ENCODE peak calls at places on chromosomes 3 and 15, in five cellular contexts. M, Q, P, J and X are unnamed samples.

GRCh38 chr15:35000511-35000910 is 12.4 kb upstream of the ZNF770 start:
- DNase-seq in M (peak), Q (no peak), P (peak), J (no peak), X (peak)

GRCh38 chr3:20340324-20340928 is 154.4 kb upstream of the SGO1 start:
- DNase-seq in M (peak), Q (peak), P (peak), J (peak), X (peak)

GRCh38 chr3:69558912-69559311 is 173.0 kb upstream of the FRMD4B start:
- DNase-seq in M (no peak), Q (no peak), P (no peak), J (no peak), X (peak)

GRCh38 chr3:52319921-52320595 is 3.9 kb downstream of the DNAH1 start:
- DNase-seq in M (no peak), Q (no peak), P (no peak), J (peak), X (no peak)

GRCh38 chr3:106323586-106323985 is 454.8 kb upstream of the CBLB start:
- DNase-seq in M (no peak), Q (no peak), P (peak), J (no peak), X (no peak)

GRCh38 chr15:60006203-60006782 is 2.2 kb downstream of the FOXB1 start:
- DNase-seq in M (no peak), Q (peak), P (no peak), J (no peak), X (no peak)

GRCh38 chr15:83733206-83733605 is 79.3 kb downstream of the ADAMTSL3 start:
- DNase-seq in M (peak), Q (peak), P (peak), J (no peak), X (peak)

GRCh38 chr15:74322558-74323180 is 44.8 kb downstream of the CYP11A1 start:
- DNase-seq in M (peak), Q (peak), P (no peak), J (peak), X (peak)

GRCh38 chr3:55494976-55495375 is 7.9 kb upstream of the WNT5A start:
- DNase-seq in M (no peak), Q (no peak), P (no peak), J (no peak), X (no peak)

GRCh38 chr15:68993276-68993675 is 21.2 kb upstream of the NOX5 start:
- DNase-seq in M (no peak), Q (no peak), P (peak), J (no peak), X (no peak)

GRCh38 chr3:171556574-171557145 is 96.5 kb upstream of the TNIK start:
- DNase-seq in M (no peak), Q (no peak), P (peak), J (no peak), X (no peak)

GRCh38 chr3:72345980-72346379 is 502.3 kb downstream of the SHQ1 start:
- DNase-seq in M (no peak), Q (no peak), P (no peak), J (no peak), X (no peak)

GRCh38 chr15:36186376-36186775 is 393.1 kb upstream of the CDIN1 start:
- DNase-seq in M (no peak), Q (peak), P (no peak), J (no peak), X (no peak)

GRCh38 chr15:81929557-81929956 is 116.3 kb downstream of the MEX3B start:
- DNase-seq in M (no peak), Q (no peak), P (no peak), J (no peak), X (no peak)

GRCh38 chr15:55588070-55588817 is at the start of gene PYGO1:
- DNase-seq in M (peak), Q (peak), P (peak), J (peak), X (peak)

GRCh38 chr3:153469162-153469561 is 307.1 kb downstream of the RAP2B start:
- DNase-seq in M (no peak), Q (no peak), P (no peak), J (no peak), X (no peak)

GRCh38 chr3:170128977-170129431 is 52.5 kb downstream of the PHC3 start:
- DNase-seq in M (no peak), Q (peak), P (peak), J (no peak), X (peak)

GRCh38 chr3:29481969-29482767 is 201.3 kb downstream of the RBMS3 start:
- DNase-seq in M (no peak), Q (no peak), P (no peak), J (no peak), X (no peak)

GRCh38 chr15:85479071-85479647 is 98.8 kb downstream of the AKAP13 start:
- DNase-seq in M (no peak), Q (peak), P (peak), J (no peak), X (peak)

GRCh38 chr3:165607221-165607620 is 230.0 kb downstream of the BCHE start:
- DNase-seq in M (no peak), Q (no peak), P (no peak), J (no peak), X (no peak)

GRCh38 chr3:65551945-65552344 is 486.8 kb downstream of the MAGI1 start:
- DNase-seq in M (no peak), Q (no peak), P (no peak), J (no peak), X (no peak)

GRCh38 chr15:48796521-48796920 is 14.3 kb downstream of the CEP152 start:
- DNase-seq in M (no peak), Q (no peak), P (no peak), J (no peak), X (no peak)

GRCh38 chr3:4394048-4394447 is 73.0 kb downstream of the SUMF1 start:
- DNase-seq in M (no peak), Q (peak), P (peak), J (no peak), X (peak)

GRCh38 chr3:172209333-172210321 is 170.2 kb downstream of the FNDC3B start:
- DNase-seq in M (no peak), Q (no peak), P (no peak), J (peak), X (no peak)

GRCh38 chr3:94176886-94177285 is 114.0 kb downstream of the NSUN3 start:
- DNase-seq in M (no peak), Q (no peak), P (no peak), J (no peak), X (peak)

GRCh38 chr3:101988591-101988990 is 139.3 kb downstream of the NFKBIZ start:
- DNase-seq in M (no peak), Q (no peak), P (no peak), J (no peak), X (peak)

GRCh38 chr3:32334675-32335074 is 57.0 kb upstream of the CMTM7 start:
- DNase-seq in M (no peak), Q (no peak), P (no peak), J (no peak), X (no peak)

GRCh38 chr3:26931891-26932290 is 309.3 kb downstream of the LRRC3B start:
- DNase-seq in M (no peak), Q (no peak), P (no peak), J (no peak), X (no peak)

GRCh38 chr3:123090700-123091585 is 24.1 kb downstream of the PDIA5 start:
- DNase-seq in M (no peak), Q (peak), P (no peak), J (no peak), X (no peak)

GRCh38 chr3:122458992-122459391 is 43.1 kb upstream of the WDR5B start:
- DNase-seq in M (no peak), Q (peak), P (peak), J (no peak), X (peak)

GRCh38 chr15:40112789-40113188 is 4.1 kb upstream of the BMF start:
- DNase-seq in M (no peak), Q (no peak), P (no peak), J (no peak), X (no peak)

GRCh38 chr15:40115670-40116093 is 7.0 kb upstream of the BMF start:
- DNase-seq in M (no peak), Q (no peak), P (no peak), J (no peak), X (no peak)

GRCh38 chr15:40114218-40114617 is 5.5 kb upstream of the BMF start:
- DNase-seq in M (no peak), Q (no peak), P (no peak), J (no peak), X (no peak)

GRCh38 chr15:40122239-40122638 is 13.6 kb upstream of the BMF start:
- DNase-seq in M (no peak), Q (no peak), P (no peak), J (no peak), X (no peak)

DNA sequence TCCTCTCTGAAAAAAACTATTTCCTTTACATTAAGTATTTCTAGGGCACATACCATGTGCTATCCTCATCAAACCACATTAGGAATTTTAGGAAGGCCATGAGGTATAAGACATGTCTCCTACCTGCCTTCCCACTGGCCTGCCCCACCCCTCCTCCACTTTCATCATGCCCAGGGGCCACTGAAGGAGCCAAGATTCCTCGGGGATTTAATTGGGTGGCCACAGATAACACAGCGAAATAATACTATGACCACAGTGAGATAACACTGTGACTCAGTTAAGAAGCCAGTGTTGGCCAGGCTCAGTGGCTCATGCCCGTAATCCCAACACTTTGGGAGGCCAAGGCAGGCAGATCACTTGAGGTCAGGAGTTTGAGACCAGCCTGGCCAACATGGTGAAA is 9.8 kb upstream of the BMF start:
- DNase-seq in M (no peak), Q (no peak), P (peak), J (no peak), X (no peak)
- H3K4me3 ChIP-seq in M (no peak), Q (no peak), P (no peak), J (no peak), X (no peak)

GRCh38 chr3:109018828-109019227 is 65.1 kb upstream of the GUCA1C start:
- DNase-seq in M (no peak), Q (no peak), P (no peak), J (no peak), X (no peak)
- TF ChIP-seq CTCF in M (peak), Q (no peak), P (no peak), J (no peak), X (no peak)

GRCh38 chr3:151191095-151191494 is 11.9 kb downstream of the GPR171 start:
- DNase-seq in M (no peak), Q (no peak), P (no peak), J (no peak), X (no peak)
- H3K4me3 ChIP-seq in M (no peak), Q (no peak), P (no peak), J (no peak), X (no peak)

GRCh38 chr3:168426196-168426595 is 330.5 kb upstream of the GOLIM4 start:
- DNase-seq in M (no peak), Q (peak), P (peak), J (no peak), X (peak)
- TF ChIP-seq CTCF in M (no peak), Q (no peak), P (no peak), J (no peak), X (no peak)

DNA sequence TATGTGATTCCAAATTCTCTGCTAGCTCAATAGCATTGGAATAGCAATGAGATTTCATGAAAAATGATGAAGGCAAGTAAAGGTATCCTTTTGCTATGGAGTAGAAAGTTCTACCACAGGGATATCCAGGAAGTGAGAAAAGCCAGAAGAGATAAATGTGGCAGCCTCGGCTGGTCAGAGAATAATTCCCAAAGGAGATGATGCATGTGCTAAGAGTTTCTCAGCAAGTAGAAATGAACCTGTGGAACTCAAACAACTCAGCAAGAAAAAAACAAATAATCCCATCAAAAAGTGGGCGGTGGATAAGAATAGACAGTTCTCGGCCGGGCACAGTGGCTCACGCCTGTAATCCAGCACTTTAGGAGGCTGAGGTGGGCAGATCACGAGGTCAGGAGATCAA is 38.2 kb downstream of the ALS2CL start:
- DNase-seq in M (no peak), Q (no peak), P (no peak), J (no peak), X (peak)
- H3K4me3 ChIP-seq in M (no peak), Q (no peak), P (no peak), J (no peak), X (no peak)

DNA sequence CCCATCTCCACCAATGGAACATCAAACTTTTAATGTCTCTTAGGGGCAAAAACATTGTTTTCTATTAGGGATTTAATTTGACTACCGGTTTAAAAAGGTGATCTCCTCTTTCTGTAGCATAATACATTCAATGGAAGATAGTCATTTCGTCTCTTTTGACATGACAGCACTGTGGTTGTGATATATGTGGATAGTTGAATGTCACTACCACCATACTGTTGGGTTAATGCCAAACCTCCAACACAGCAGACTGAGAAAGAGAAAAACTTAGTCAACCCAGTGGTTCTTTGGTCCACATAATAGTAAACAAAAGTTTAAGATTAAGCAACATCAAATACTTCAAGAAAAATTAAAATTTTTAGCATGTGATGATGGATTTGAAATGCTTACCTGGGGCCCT is 530.4 kb downstream of the AGBL1 start:
- DNase-seq in M (no peak), Q (no peak), P (no peak), J (no peak), X (no peak)
- TF ChIP-seq CTCF in M (no peak), Q (no peak), P (no peak), J (no peak), X (no peak)

DNA sequence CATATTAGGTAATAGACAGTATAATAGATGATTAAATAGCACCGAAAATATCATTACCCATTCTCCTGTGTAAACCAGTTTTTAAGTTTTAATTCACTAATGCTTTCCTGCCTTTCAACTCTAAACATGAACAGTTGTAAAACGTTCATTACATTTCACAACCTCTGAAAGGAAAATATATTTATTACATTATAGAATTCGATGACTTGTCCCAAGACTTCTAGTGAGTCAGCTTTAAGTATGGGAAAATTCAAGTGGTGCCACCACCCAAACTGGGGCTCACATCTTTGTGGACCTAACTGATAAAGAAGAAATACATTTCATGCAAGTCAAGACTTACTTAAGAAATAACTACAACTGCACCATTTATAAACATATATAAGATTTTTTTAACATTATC is 2.0 kb downstream of the TRIM59 start:
- DNase-seq in M (no peak), Q (no peak), P (peak), J (no peak), X (peak)
- H3K4me3 ChIP-seq in M (peak), Q (peak), P (peak), J (no peak), X (peak)

GRCh38 chr3:113035387-113035982 is 44.7 kb downstream of the GTPBP8 start:
- DNase-seq in M (peak), Q (peak), P (peak), J (no peak), X (peak)
- TF ChIP-seq CTCF in M (peak), Q (peak), P (peak), J (peak), X (peak)

GRCh38 chr3:25661694-25662455 is 2.8 kb downstream of the TOP2B start:
- DNase-seq in M (no peak), Q (no peak), P (no peak), J (no peak), X (peak)
- H3K4me3 ChIP-seq in M (no peak), Q (peak), P (peak), J (peak), X (no peak)

GRCh38 chr3:141052570-141053069 is 1.5 kb downstream of the SPSB4 start:
- DNase-seq in M (no peak), Q (no peak), P (no peak), J (no peak), X (no peak)

GRCh38 chr3:141050576-141050912 is 603 bp upstream of the SPSB4 start:
- DNase-seq in M (no peak), Q (peak), P (no peak), J (no peak), X (no peak)

GRCh38 chr3:141049681-141050080 is 1.5 kb upstream of the SPSB4 start:
- DNase-seq in M (peak), Q (peak), P (no peak), J (no peak), X (no peak)

GRCh38 chr3:141051641-141052569 is 758 bp downstream of the SPSB4 start:
- DNase-seq in M (no peak), Q (no peak), P (peak), J (no peak), X (peak)

GRCh38 chr3:141050913-141051632 is at the start of gene SPSB4:
- DNase-seq in M (peak), Q (peak), P (peak), J (peak), X (peak)
- TF ChIP-seq CTCF in M (no peak), Q (peak), P (no peak), J (peak), X (no peak)